ENCODE peak calls at places on chromosomes 6 and 20, in nine cellular contexts. One of them, this sample, is unnamed.

GRCh38 chr20:63745961-63746765 is 6.6 kb downstream of the SLC2A4RG start:
- DNase-seq in psoas muscle: peak; percentile 26
- DNase-seq in CD8-positive, alpha-beta T cell: no peak
- DNase-seq in left ventricle myocardium inferior: no peak
- DNase-seq in fibroblast of lung: no peak
- DNase-seq in AG04450: no peak
- DNase-seq in left lung: peak; percentile 71
- DNase-seq in lung: no peak
- DNase-seq in lower leg skin: no peak
- DNase-seq in this sample: no peak

GRCh38 chr20:3164043-3164762 is 4.5 kb upstream of the FASTKD5 start:
- DNase-seq in fibroblast of lung: no peak
- DNase-seq in lung: no peak
- DNase-seq in AG04450: no peak
- DNase-seq in left lung: no peak
- DNase-seq in psoas muscle: no peak
- DNase-seq in left ventricle myocardium inferior: no peak
- DNase-seq in lower leg skin: peak; percentile 77
- DNase-seq in CD8-positive, alpha-beta T cell: no peak
- DNase-seq in this sample: no peak

GRCh38 chr6:11096109-11096508 is 2.5 kb downstream of the SMIM13 start:
- DNase-seq in psoas muscle: no peak
- DNase-seq in left ventricle myocardium inferior: no peak
- DNase-seq in lung: no peak
- DNase-seq in CD8-positive, alpha-beta T cell: no peak
- DNase-seq in lower leg skin: no peak
- DNase-seq in fibroblast of lung: peak; percentile 70
- DNase-seq in AG04450: no peak
- DNase-seq in left lung: no peak
- DNase-seq in this sample: peak; percentile 14

GRCh38 chr20:17391108-17391771 is 139.9 kb downstream of the BFSP1 start:
- DNase-seq in left lung: no peak
- DNase-seq in lung: no peak
- DNase-seq in psoas muscle: no peak
- DNase-seq in left ventricle myocardium inferior: no peak
- DNase-seq in AG04450: no peak
- DNase-seq in fibroblast of lung: no peak
- DNase-seq in CD8-positive, alpha-beta T cell: no peak
- DNase-seq in lower leg skin: no peak
- DNase-seq in this sample: no peak

GRCh38 chr6:44603044-44603686 is 215.7 kb downstream of the CDC5L start:
- DNase-seq in psoas muscle: no peak
- DNase-seq in lower leg skin: peak; percentile 63
- DNase-seq in AG04450: no peak
- DNase-seq in CD8-positive, alpha-beta T cell: no peak
- DNase-seq in left ventricle myocardium inferior: no peak
- DNase-seq in left lung: no peak
- DNase-seq in lung: no peak
- DNase-seq in fibroblast of lung: no peak
- DNase-seq in this sample: no peak

GRCh38 chr6:299050-299980 is 7.0 kb downstream of the DUSP22 start:
- DNase-seq in AG04450: no peak
- DNase-seq in lower leg skin: peak; percentile 84
- DNase-seq in left lung: peak; percentile 85
- DNase-seq in psoas muscle: no peak
- DNase-seq in left ventricle myocardium inferior: no peak
- DNase-seq in fibroblast of lung: no peak
- DNase-seq in CD8-positive, alpha-beta T cell: no peak
- DNase-seq in lung: no peak
- DNase-seq in this sample: peak; percentile 43

GRCh38 chr6:82589509-82590206 is 226.0 kb downstream of the TPBG start:
- DNase-seq in left lung: no peak
- DNase-seq in psoas muscle: no peak
- DNase-seq in lung: no peak
- DNase-seq in left ventricle myocardium inferior: no peak
- DNase-seq in lower leg skin: no peak
- DNase-seq in fibroblast of lung: peak; percentile 93
- DNase-seq in CD8-positive, alpha-beta T cell: no peak
- DNase-seq in AG04450: peak; percentile 4
- DNase-seq in this sample: peak; percentile 6

GRCh38 chr20:38950254-38950653 is 11.9 kb upstream of the DHX35 start:
- DNase-seq in AG04450: no peak
- DNase-seq in CD8-positive, alpha-beta T cell: no peak
- DNase-seq in left lung: no peak
- DNase-seq in lung: no peak
- DNase-seq in lower leg skin: no peak
- DNase-seq in fibroblast of lung: no peak
- DNase-seq in left ventricle myocardium inferior: no peak
- DNase-seq in psoas muscle: no peak
- DNase-seq in this sample: no peak

GRCh38 chr6:138724015-138724414 is 49.6 kb upstream of the CCDC28A start:
- DNase-seq in CD8-positive, alpha-beta T cell: no peak
- DNase-seq in left ventricle myocardium inferior: peak; percentile 39
- DNase-seq in lower leg skin: no peak
- DNase-seq in AG04450: no peak
- DNase-seq in fibroblast of lung: peak; percentile 63
- DNase-seq in psoas muscle: peak; percentile 56
- DNase-seq in lung: no peak
- DNase-seq in left lung: no peak
- DNase-seq in this sample: no peak

GRCh38 chr6:14896475-14896874 is 349.4 kb upstream of the JARID2 start:
- DNase-seq in psoas muscle: no peak
- DNase-seq in fibroblast of lung: peak; percentile 26
- DNase-seq in left ventricle myocardium inferior: no peak
- DNase-seq in lung: no peak
- DNase-seq in lower leg skin: no peak
- DNase-seq in CD8-positive, alpha-beta T cell: no peak
- DNase-seq in left lung: no peak
- DNase-seq in AG04450: no peak
- DNase-seq in this sample: no peak

GRCh38 chr6:132669690-132670291 is 10.8 kb upstream of the TAAR1 start:
- DNase-seq in psoas muscle: no peak
- DNase-seq in lung: no peak
- DNase-seq in lower leg skin: no peak
- DNase-seq in CD8-positive, alpha-beta T cell: no peak
- DNase-seq in left lung: no peak
- DNase-seq in fibroblast of lung: peak; percentile 38
- DNase-seq in AG04450: no peak
- DNase-seq in left ventricle myocardium inferior: no peak
- DNase-seq in this sample: no peak

GRCh38 chr6:2630362-2630761 is 120.4 kb downstream of the MYLK4 start:
- DNase-seq in AG04450: peak; percentile 93
- DNase-seq in lower leg skin: no peak
- DNase-seq in fibroblast of lung: peak; percentile 98
- DNase-seq in CD8-positive, alpha-beta T cell: no peak
- DNase-seq in left lung: no peak
- DNase-seq in psoas muscle: no peak
- DNase-seq in lung: no peak
- DNase-seq in left ventricle myocardium inferior: no peak
- DNase-seq in this sample: no peak
- H3K4me3 ChIP-seq in AG04450: no peak overlapping the region
- H3K4me3 ChIP-seq in lower leg skin: no peak overlapping the region
- H3K4me3 ChIP-seq in fibroblast of lung: no peak overlapping the region
- H3K4me3 ChIP-seq in CD8-positive, alpha-beta T cell: no peak overlapping the region
- H3K4me3 ChIP-seq in left lung: no peak overlapping the region
- H3K4me3 ChIP-seq in psoas muscle: no peak overlapping the region
- H3K4me3 ChIP-seq in lung: no peak overlapping the region
- H3K4me3 ChIP-seq in left ventricle myocardium inferior: no peak overlapping the region
- H3K4me3 ChIP-seq in this sample: no peak overlapping the region

DNA sequence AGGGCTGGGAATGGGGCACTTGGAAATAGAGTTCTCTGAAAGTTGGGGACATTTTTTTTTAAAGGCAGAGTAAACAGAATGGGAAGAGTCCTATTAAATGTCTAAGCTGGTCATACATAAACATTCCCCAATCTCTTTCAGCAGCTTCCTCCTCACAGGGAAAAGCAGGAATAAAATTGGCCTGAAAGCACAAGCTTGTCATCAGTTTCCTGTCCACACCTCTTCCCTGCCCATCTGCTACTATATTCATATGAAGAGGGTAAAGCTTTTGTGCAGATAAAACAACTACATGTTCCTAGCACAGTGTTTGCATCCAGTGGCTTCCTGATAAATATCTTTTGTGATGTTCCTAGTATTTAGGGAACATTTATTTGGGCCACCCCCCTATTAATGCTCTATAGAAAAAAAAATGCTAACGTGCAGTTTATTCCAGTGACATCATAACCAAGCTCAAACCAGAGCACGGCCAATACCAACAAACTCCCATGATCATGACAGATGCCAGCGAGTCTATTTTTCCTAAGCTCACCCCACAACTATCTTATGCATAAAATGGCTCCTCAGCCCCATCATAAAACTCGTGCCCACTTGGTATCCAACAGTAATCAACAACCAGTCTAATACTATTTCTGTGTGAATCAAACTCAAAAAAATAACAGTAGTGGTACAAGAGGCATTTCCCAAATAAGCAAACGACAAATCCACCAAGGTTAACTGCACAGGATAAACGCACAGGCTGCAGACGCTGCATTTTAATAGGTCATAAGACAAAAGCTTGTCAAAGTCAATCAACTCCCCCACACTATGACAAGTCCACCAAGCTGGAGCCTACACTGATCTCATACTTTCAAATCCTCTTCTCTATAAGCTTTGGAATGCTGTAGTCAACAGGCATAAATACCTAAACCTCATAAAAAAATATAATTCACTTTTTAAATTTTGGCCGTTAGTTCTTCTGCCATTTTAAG is 95.3 kb downstream of the EPB41L2 start:
- DNase-seq in psoas muscle: no peak
- DNase-seq in AG04450: no peak
- DNase-seq in CD8-positive, alpha-beta T cell: no peak
- DNase-seq in fibroblast of lung: peak; percentile 48
- DNase-seq in lower leg skin: no peak
- DNase-seq in left lung: no peak
- DNase-seq in lung: no peak
- DNase-seq in left ventricle myocardium inferior: no peak
- DNase-seq in this sample: no peak
- H3K4me3 ChIP-seq in psoas muscle: peak overlapping the region; percentile 54
- H3K4me3 ChIP-seq in AG04450: peak overlapping the region; percentile 48
- H3K4me3 ChIP-seq in CD8-positive, alpha-beta T cell: no peak overlapping the region
- H3K4me3 ChIP-seq in fibroblast of lung: peak overlapping the region; percentile 72
- H3K4me3 ChIP-seq in lower leg skin: no peak overlapping the region
- H3K4me3 ChIP-seq in left lung: no peak overlapping the region
- H3K4me3 ChIP-seq in lung: no peak overlapping the region
- H3K4me3 ChIP-seq in left ventricle myocardium inferior: peak overlapping the region; percentile 62
- H3K4me3 ChIP-seq in this sample: no peak overlapping the region

GRCh38 chr6:5994999-5995698 is 11.6 kb downstream of the NRN1 start:
- DNase-seq in left ventricle myocardium inferior: no peak
- DNase-seq in psoas muscle: no peak
- DNase-seq in lower leg skin: no peak
- DNase-seq in fibroblast of lung: no peak
- DNase-seq in left lung: no peak
- DNase-seq in CD8-positive, alpha-beta T cell: no peak
- DNase-seq in AG04450: no peak
- DNase-seq in lung: no peak
- DNase-seq in this sample: no peak
- H3K4me3 ChIP-seq in left ventricle myocardium inferior: peak overlapping the region; percentile 74
- H3K4me3 ChIP-seq in psoas muscle: peak overlapping the region; percentile 79
- H3K4me3 ChIP-seq in lower leg skin: no peak overlapping the region
- H3K4me3 ChIP-seq in fibroblast of lung: no peak overlapping the region
- H3K4me3 ChIP-seq in left lung: no peak overlapping the region
- H3K4me3 ChIP-seq in CD8-positive, alpha-beta T cell: no peak overlapping the region
- H3K4me3 ChIP-seq in AG04450: no peak overlapping the region
- H3K4me3 ChIP-seq in lung: no peak overlapping the region
- H3K4me3 ChIP-seq in this sample: no peak overlapping the region

DNA sequence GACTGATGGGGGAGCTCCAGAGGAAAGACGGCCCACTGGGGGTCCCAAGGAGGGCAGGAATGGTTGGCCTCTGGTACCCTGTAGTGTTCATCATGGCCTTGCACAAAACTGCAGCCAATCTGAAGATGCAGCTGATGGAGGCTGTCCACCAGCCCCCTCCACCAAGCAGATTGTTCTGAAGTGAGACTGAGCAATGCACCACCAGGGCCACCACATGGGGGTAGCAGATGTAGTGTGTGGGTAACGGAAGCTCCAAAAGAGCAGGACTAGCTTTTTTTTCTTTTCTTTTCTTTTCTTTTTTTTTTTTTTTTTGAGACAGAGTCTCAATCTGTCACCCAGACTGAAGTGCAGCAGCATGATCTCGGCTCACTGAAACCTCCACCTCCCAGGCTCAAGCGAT is 181.0 kb upstream of the MYLIP start:
- DNase-seq in AG04450: no peak
- DNase-seq in fibroblast of lung: no peak
- DNase-seq in left lung: no peak
- DNase-seq in psoas muscle: no peak
- DNase-seq in lung: no peak
- DNase-seq in left ventricle myocardium inferior: no peak
- DNase-seq in lower leg skin: no peak
- DNase-seq in CD8-positive, alpha-beta T cell: no peak
- DNase-seq in this sample: no peak
- H3K4me3 ChIP-seq in AG04450: no peak overlapping the region
- H3K4me3 ChIP-seq in fibroblast of lung: no peak overlapping the region
- H3K4me3 ChIP-seq in left lung: no peak overlapping the region
- H3K4me3 ChIP-seq in psoas muscle: no peak overlapping the region
- H3K4me3 ChIP-seq in lung: no peak overlapping the region
- H3K4me3 ChIP-seq in left ventricle myocardium inferior: no peak overlapping the region
- H3K4me3 ChIP-seq in lower leg skin: no peak overlapping the region
- H3K4me3 ChIP-seq in CD8-positive, alpha-beta T cell: no peak overlapping the region
- H3K4me3 ChIP-seq in this sample: no peak overlapping the region

GRCh38 chr20:6857929-6858328 is 90.4 kb downstream of the BMP2 start:
- DNase-seq in lung: no peak
- DNase-seq in left ventricle myocardium inferior: no peak
- DNase-seq in CD8-positive, alpha-beta T cell: no peak
- DNase-seq in psoas muscle: no peak
- DNase-seq in AG04450: no peak
- DNase-seq in left lung: no peak
- DNase-seq in lower leg skin: no peak
- DNase-seq in fibroblast of lung: no peak
- DNase-seq in this sample: no peak
- H3K4me3 ChIP-seq in lung: no peak overlapping the region
- H3K4me3 ChIP-seq in left ventricle myocardium inferior: no peak overlapping the region
- H3K4me3 ChIP-seq in CD8-positive, alpha-beta T cell: no peak overlapping the region
- H3K4me3 ChIP-seq in psoas muscle: no peak overlapping the region
- H3K4me3 ChIP-seq in AG04450: no peak overlapping the region
- H3K4me3 ChIP-seq in left lung: no peak overlapping the region
- H3K4me3 ChIP-seq in lower leg skin: no peak overlapping the region
- H3K4me3 ChIP-seq in fibroblast of lung: no peak overlapping the region
- H3K4me3 ChIP-seq in this sample: no peak overlapping the region